ENCODE peak calls at places on chromosomes 6 and 20, in seven cellular contexts. E is kidney tubule cell; A is GM23248; S is NCI-H1105; F is NT2/D1; C is stimulated activated CD8-positive, alpha-beta memory T cell treated with anti-CD3 and anti-CD28 coated beads, Interleukin-2, amount 100 ng/mL, for 48 hours; H is activated T-cell treated with anti-CD3 and anti-CD28 coated beads, Interleukin-2, amount 50 U/mL, for 4 hours. O is an unnamed sample.
A peak's percentile ranks its signal among the peaks of the same experiment; 100 is the strongest.

GRCh38 chr20:32155017-32155965 is 45.8 kb downstream of the TM9SF4 start:
- DNase-seq in E (peak; percentile 98), A (peak; percentile 83), S (peak; percentile 82), F (peak; percentile 36), C (no peak), H (no peak), O (no peak)

GRCh38 chr6:139846538-139847321 is 472.3 kb upstream of the CITED2 start:
- DNase-seq in E (peak; percentile 54), A (no peak), S (no peak), F (peak; percentile 8), C (no peak), H (no peak), O (no peak)

GRCh38 chr6:3447005-3447404 is 9.8 kb downstream of the SLC22A23 start:
- DNase-seq in E (no peak), A (no peak), S (no peak), F (no peak), C (no peak), H (no peak), O (no peak)

GRCh38 chr6:105363100-105363754 is 39.7 kb downstream of the PREP start:
- DNase-seq in E (no peak), A (peak; percentile 81), S (peak; percentile 33), F (no peak), C (no peak), H (no peak), O (no peak)

GRCh38 chr6:150298676-150299075 is 70.1 kb upstream of the IYD start:
- DNase-seq in E (no peak), A (no peak), S (no peak), F (no peak), C (no peak), H (no peak), O (no peak)

GRCh38 chr20:24990810-24991252 is 1.7 kb downstream of the APMAP start:
- DNase-seq in E (peak; percentile 16), A (no peak), S (no peak), F (no peak), C (no peak), H (no peak), O (no peak)

GRCh38 chr20:50659975-50660670 is 31.2 kb downstream of the RIPOR3 start:
- DNase-seq in E (no peak), A (no peak), S (no peak), F (no peak), C (no peak), H (no peak), O (no peak)

GRCh38 chr6:116278478-116278822 is 1.3 kb downstream of the TSPYL1 start:
- DNase-seq in E (no peak), A (no peak), S (no peak), F (no peak), C (no peak), H (no peak), O (no peak)

GRCh38 chr6:119384444-119384843 is 34.9 kb upstream of the MAN1A1 start:
- DNase-seq in E (no peak), A (no peak), S (no peak), F (no peak), C (no peak), H (no peak), O (no peak)

GRCh38 chr20:22939181-22939580 is 95.9 kb upstream of the SSTR4 start:
- DNase-seq in E (no peak), A (no peak), S (no peak), F (no peak), C (no peak), H (no peak), O (no peak)

GRCh38 chr6:21431526-21431925 is 162.0 kb upstream of the SOX4 start:
- DNase-seq in E (no peak), A (no peak), S (no peak), F (no peak), C (no peak), H (no peak), O (no peak)

GRCh38 chr6:108712946-108713345 is 135.3 kb upstream of the ARMC2 start:
- DNase-seq in E (no peak), A (no peak), S (no peak), F (no peak), C (no peak), H (no peak), O (no peak)

GRCh38 chr6:119543332-119543731 is 193.8 kb upstream of the MAN1A1 start:
- DNase-seq in E (no peak), A (no peak), S (no peak), F (no peak), C (no peak), H (no peak), O (no peak)

GRCh38 chr6:17808609-17809008 is 101.9 kb upstream of the NUP153 start:
- DNase-seq in E (no peak), A (no peak), S (no peak), F (no peak), C (no peak), H (no peak), O (no peak)